ENCODE peak calls at places on chromosomes 3 and 15, in ten cellular contexts. One of them, this sample, is unnamed. For H3K9me3 and H3K4me1, the result is how much of the 10 kb centered on the place peaks cover.

GRCh38 chr3:57815034-57815433 is 58.9 kb downstream of the SLMAP start:
- DNase-seq in left lung: no peak
- DNase-seq in H9: no peak
- DNase-seq in endothelial cell of umbilical vein: no peak
- DNase-seq in Caco-2: no peak
- DNase-seq in mucosa of descending colon: no peak
- DNase-seq in tibial nerve: no peak
- DNase-seq in tibial artery: no peak
- DNase-seq in A549: no peak
- DNase-seq in GM23248: no peak
- DNase-seq in this sample: no peak

GRCh38 chr3:46702246-46703012 is 1.2 kb downstream of the TMIE start:
- DNase-seq in tibial artery: no peak
- DNase-seq in Caco-2: no peak
- DNase-seq in H9: no peak
- DNase-seq in GM23248: no peak
- DNase-seq in A549: no peak
- DNase-seq in endothelial cell of umbilical vein: no peak
- DNase-seq in mucosa of descending colon: peak
- DNase-seq in tibial nerve: no peak
- DNase-seq in left lung: peak
- DNase-seq in this sample: no peak

GRCh38 chr15:93382196-93382820 is 293.3 kb upstream of the RGMA start:
- DNase-seq in GM23248: no peak
- DNase-seq in endothelial cell of umbilical vein: no peak
- DNase-seq in tibial artery: no peak
- DNase-seq in A549: no peak
- DNase-seq in mucosa of descending colon: no peak
- DNase-seq in left lung: no peak
- DNase-seq in H9: no peak
- DNase-seq in tibial nerve: no peak
- DNase-seq in Caco-2: no peak
- DNase-seq in this sample: peak

GRCh38 chr15:72445426-72445825 is 28.7 kb upstream of the ARIH1 start:
- DNase-seq in H9: no peak
- DNase-seq in GM23248: no peak
- DNase-seq in tibial nerve: no peak
- DNase-seq in Caco-2: no peak
- DNase-seq in left lung: no peak
- DNase-seq in tibial artery: no peak
- DNase-seq in A549: no peak
- DNase-seq in endothelial cell of umbilical vein: no peak
- DNase-seq in mucosa of descending colon: no peak
- DNase-seq in this sample: no peak

GRCh38 chr15:90212221-90213079 is 11.3 kb downstream of the SEMA4B start:
- DNase-seq in mucosa of descending colon: peak
- DNase-seq in GM23248: no peak
- DNase-seq in A549: no peak
- DNase-seq in tibial artery: no peak
- DNase-seq in Caco-2: no peak
- DNase-seq in endothelial cell of umbilical vein: no peak
- DNase-seq in tibial nerve: no peak
- DNase-seq in H9: no peak
- DNase-seq in left lung: no peak
- DNase-seq in this sample: peak

GRCh38 chr3:159800434-159801121 is 188.1 kb upstream of the IL12A start:
- DNase-seq in tibial nerve: no peak
- DNase-seq in tibial artery: no peak
- DNase-seq in left lung: no peak
- DNase-seq in Caco-2: no peak
- DNase-seq in mucosa of descending colon: no peak
- DNase-seq in H9: no peak
- DNase-seq in GM23248: no peak
- DNase-seq in A549: no peak
- DNase-seq in endothelial cell of umbilical vein: no peak
- DNase-seq in this sample: no peak

GRCh38 chr3:127707777-127708438 is 35.2 kb downstream of the ABTB1 start:
- DNase-seq in A549: no peak
- DNase-seq in left lung: no peak
- DNase-seq in H9: peak
- DNase-seq in tibial artery: no peak
- DNase-seq in tibial nerve: no peak
- DNase-seq in GM23248: no peak
- DNase-seq in Caco-2: no peak
- DNase-seq in endothelial cell of umbilical vein: no peak
- DNase-seq in mucosa of descending colon: no peak
- DNase-seq in this sample: peak

GRCh38 chr3:169526246-169526645 is 137.3 kb downstream of the MECOM start:
- DNase-seq in Caco-2: no peak
- DNase-seq in GM23248: no peak
- DNase-seq in endothelial cell of umbilical vein: peak
- DNase-seq in left lung: no peak
- DNase-seq in H9: no peak
- DNase-seq in mucosa of descending colon: no peak
- DNase-seq in tibial artery: no peak
- DNase-seq in A549: no peak
- DNase-seq in tibial nerve: no peak
- DNase-seq in this sample: no peak

GRCh38 chr3:196932600-196932999 is 9.7 kb downstream of the NCBP2 start:
- DNase-seq in tibial nerve: no peak
- DNase-seq in GM23248: no peak
- DNase-seq in H9: no peak
- DNase-seq in A549: no peak
- DNase-seq in endothelial cell of umbilical vein: no peak
- DNase-seq in left lung: no peak
- DNase-seq in Caco-2: no peak
- DNase-seq in mucosa of descending colon: no peak
- DNase-seq in tibial artery: no peak
- DNase-seq in this sample: no peak

GRCh38 chr3:129723558-129724324 is 117.3 kb upstream of the PLXND1 start:
- DNase-seq in Caco-2: no peak
- DNase-seq in GM23248: peak
- DNase-seq in tibial nerve: peak
- DNase-seq in A549: no peak
- DNase-seq in endothelial cell of umbilical vein: peak
- DNase-seq in H9: no peak
- DNase-seq in mucosa of descending colon: no peak
- DNase-seq in left lung: no peak
- DNase-seq in tibial artery: peak
- DNase-seq in this sample: peak

GRCh38 chr3:164340273-164340672 is 738.0 kb downstream of the SI start:
- DNase-seq in left lung: peak
- DNase-seq in H9: no peak
- DNase-seq in A549: no peak
- DNase-seq in endothelial cell of umbilical vein: no peak
- DNase-seq in Caco-2: no peak
- DNase-seq in tibial nerve: no peak
- DNase-seq in tibial artery: no peak
- DNase-seq in mucosa of descending colon: no peak
- DNase-seq in GM23248: no peak
- DNase-seq in this sample: no peak

GRCh38 chr15:64216722-64217428 is 54.1 kb upstream of the PPIB start:
- DNase-seq in mucosa of descending colon: no peak
- DNase-seq in left lung: no peak
- DNase-seq in tibial artery: no peak
- DNase-seq in tibial nerve: no peak
- DNase-seq in A549: no peak
- DNase-seq in H9: no peak
- DNase-seq in Caco-2: peak
- DNase-seq in endothelial cell of umbilical vein: peak
- DNase-seq in GM23248: peak
- DNase-seq in this sample: peak

GRCh38 chr3:87109431-87109830 is 117.7 kb upstream of the CHMP2B start:
- DNase-seq in tibial artery: no peak
- DNase-seq in Caco-2: no peak
- DNase-seq in tibial nerve: no peak
- DNase-seq in A549: no peak
- DNase-seq in mucosa of descending colon: no peak
- DNase-seq in left lung: no peak
- DNase-seq in GM23248: no peak
- DNase-seq in endothelial cell of umbilical vein: no peak
- DNase-seq in H9: no peak
- DNase-seq in this sample: no peak

GRCh38 chr3:149831321-149831720 is 18.3 kb downstream of the RNF13 start:
- DNase-seq in tibial artery: no peak
- DNase-seq in GM23248: no peak
- DNase-seq in Caco-2: no peak
- DNase-seq in left lung: no peak
- DNase-seq in H9: no peak
- DNase-seq in mucosa of descending colon: no peak
- DNase-seq in tibial nerve: no peak
- DNase-seq in endothelial cell of umbilical vein: no peak
- DNase-seq in A549: no peak
- DNase-seq in this sample: no peak
- H3K9me3 ChIP-seq in tibial artery: under half
- H3K9me3 ChIP-seq in GM23248: under half
- H3K9me3 ChIP-seq in Caco-2: under half
- H3K9me3 ChIP-seq in left lung: under half
- H3K9me3 ChIP-seq in H9: under half
- H3K9me3 ChIP-seq in mucosa of descending colon: under half
- H3K9me3 ChIP-seq in tibial nerve: under half
- H3K9me3 ChIP-seq in endothelial cell of umbilical vein: under half
- H3K9me3 ChIP-seq in A549: under half
- H3K9me3 ChIP-seq in this sample: under half

GRCh38 chr15:70827721-70828120 is 26.2 kb downstream of the LARP6 start:
- DNase-seq in left lung: no peak
- DNase-seq in H9: no peak
- DNase-seq in tibial nerve: no peak
- DNase-seq in endothelial cell of umbilical vein: peak
- DNase-seq in mucosa of descending colon: no peak
- DNase-seq in A549: no peak
- DNase-seq in GM23248: no peak
- DNase-seq in Caco-2: no peak
- DNase-seq in tibial artery: no peak
- DNase-seq in this sample: no peak
- H3K4me1 ChIP-seq in left lung: under half
- H3K4me1 ChIP-seq in H9: under half
- H3K4me1 ChIP-seq in tibial nerve: under half
- H3K4me1 ChIP-seq in endothelial cell of umbilical vein: under half
- H3K4me1 ChIP-seq in mucosa of descending colon: under half
- H3K4me1 ChIP-seq in A549: under half
- H3K4me1 ChIP-seq in GM23248: under half
- H3K4me1 ChIP-seq in Caco-2: under half
- H3K4me1 ChIP-seq in tibial artery: under half
- H3K4me1 ChIP-seq in this sample: under half

DNA sequence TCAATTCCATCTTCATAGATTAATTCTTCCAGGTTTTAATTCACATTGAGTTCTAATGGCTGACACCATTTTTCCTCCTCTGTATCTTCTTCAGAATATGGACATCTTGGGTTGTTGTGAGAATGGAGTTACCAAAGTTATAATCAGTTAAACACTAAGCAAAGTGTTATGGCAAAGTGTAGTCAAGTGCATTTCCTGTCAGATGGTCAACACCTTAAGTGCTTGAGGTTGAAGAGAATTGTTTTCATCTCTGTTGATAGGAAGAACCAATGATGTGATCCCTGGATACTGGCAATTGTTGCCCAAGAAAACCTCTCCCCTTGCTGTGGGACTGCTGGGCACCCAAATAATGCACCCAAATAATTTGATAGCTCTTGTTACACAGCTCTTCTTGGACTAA is 102.6 kb upstream of the SATB1 start:
- DNase-seq in H9: no peak
- DNase-seq in endothelial cell of umbilical vein: no peak
- DNase-seq in GM23248: no peak
- DNase-seq in Caco-2: no peak
- DNase-seq in tibial nerve: no peak
- DNase-seq in left lung: no peak
- DNase-seq in tibial artery: no peak
- DNase-seq in mucosa of descending colon: no peak
- DNase-seq in A549: no peak
- DNase-seq in this sample: no peak
- H3K9me3 ChIP-seq in H9: under half
- H3K9me3 ChIP-seq in endothelial cell of umbilical vein: under half
- H3K9me3 ChIP-seq in GM23248: under half
- H3K9me3 ChIP-seq in Caco-2: under half
- H3K9me3 ChIP-seq in tibial nerve: under half
- H3K9me3 ChIP-seq in left lung: under half
- H3K9me3 ChIP-seq in tibial artery: under half
- H3K9me3 ChIP-seq in mucosa of descending colon: under half
- H3K9me3 ChIP-seq in A549: under half
- H3K9me3 ChIP-seq in this sample: under half

DNA sequence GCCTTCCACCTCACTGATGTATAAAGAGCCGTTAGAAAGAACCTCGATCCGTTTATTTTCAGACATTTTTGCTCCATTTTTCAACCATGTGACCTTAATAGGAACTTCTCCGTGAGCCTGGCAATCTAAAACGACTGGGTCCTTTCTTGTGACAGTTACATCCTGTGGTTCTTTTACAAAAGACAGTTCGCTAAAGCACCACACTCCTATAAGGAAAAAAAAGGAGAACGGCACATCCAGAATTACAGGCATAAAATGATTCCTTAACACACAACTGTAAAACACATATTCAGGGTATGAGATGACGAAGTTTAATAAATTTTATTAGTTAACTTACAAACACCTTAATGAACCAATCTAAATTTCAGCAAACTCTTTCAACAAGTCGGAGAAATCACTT is 2.5 kb downstream of the PRTG start:
- DNase-seq in endothelial cell of umbilical vein: no peak
- DNase-seq in mucosa of descending colon: no peak
- DNase-seq in H9: no peak
- DNase-seq in tibial nerve: no peak
- DNase-seq in left lung: no peak
- DNase-seq in Caco-2: no peak
- DNase-seq in GM23248: no peak
- DNase-seq in A549: no peak
- DNase-seq in tibial artery: no peak
- DNase-seq in this sample: no peak
- H3K4me1 ChIP-seq in endothelial cell of umbilical vein: under half
- H3K4me1 ChIP-seq in mucosa of descending colon: under half
- H3K4me1 ChIP-seq in H9: under half
- H3K4me1 ChIP-seq in tibial nerve: under half
- H3K4me1 ChIP-seq in left lung: under half
- H3K4me1 ChIP-seq in Caco-2: half or more
- H3K4me1 ChIP-seq in GM23248: under half
- H3K4me1 ChIP-seq in A549: under half
- H3K4me1 ChIP-seq in tibial artery: under half
- H3K4me1 ChIP-seq in this sample: under half

GRCh38 chr3:33526787-33527186 is 86.6 kb upstream of the UBP1 start:
- DNase-seq in Caco-2: no peak
- DNase-seq in mucosa of descending colon: no peak
- DNase-seq in left lung: no peak
- DNase-seq in H9: no peak
- DNase-seq in tibial artery: no peak
- DNase-seq in A549: no peak
- DNase-seq in tibial nerve: no peak
- DNase-seq in GM23248: no peak
- DNase-seq in endothelial cell of umbilical vein: no peak
- DNase-seq in this sample: no peak

GRCh38 chr3:33523093-33523667 is 83.0 kb upstream of the UBP1 start:
- DNase-seq in mucosa of descending colon: no peak
- DNase-seq in Caco-2: no peak
- DNase-seq in A549: no peak
- DNase-seq in tibial nerve: no peak
- DNase-seq in H9: no peak
- DNase-seq in endothelial cell of umbilical vein: no peak
- DNase-seq in left lung: no peak
- DNase-seq in GM23248: no peak
- DNase-seq in tibial artery: no peak
- DNase-seq in this sample: no peak

GRCh38 chr3:33525232-33525631 is 85.0 kb upstream of the UBP1 start:
- DNase-seq in GM23248: no peak
- DNase-seq in Caco-2: no peak
- DNase-seq in left lung: no peak
- DNase-seq in mucosa of descending colon: no peak
- DNase-seq in H9: no peak
- DNase-seq in tibial nerve: no peak
- DNase-seq in endothelial cell of umbilical vein: no peak
- DNase-seq in A549: no peak
- DNase-seq in tibial artery: no peak
- DNase-seq in this sample: no peak
- H3K9me3 ChIP-seq in GM23248: under half
- H3K9me3 ChIP-seq in Caco-2: under half
- H3K9me3 ChIP-seq in left lung: under half
- H3K9me3 ChIP-seq in mucosa of descending colon: under half
- H3K9me3 ChIP-seq in H9: under half
- H3K9me3 ChIP-seq in tibial nerve: under half
- H3K9me3 ChIP-seq in endothelial cell of umbilical vein: under half
- H3K9me3 ChIP-seq in A549: under half
- H3K9me3 ChIP-seq in tibial artery: under half
- H3K9me3 ChIP-seq in this sample: under half

This sample was measured in pancreas.